ENCODE peak calls at places on chromosome 19, in five cellular contexts. K is H1, H is neuronal stem cell, C is IMR-90, I is trophoblast cell. V is an unnamed sample.

GRCh38 chr19:58183822-58184215 is 958 bp downstream of the ZNF274 start:
- DNase-seq in H (no peak), C (no peak), I (no peak), K (no peak), V (no peak)

GRCh38 chr19:52473655-52474350 is 20.4 kb downstream of the ZNF578 start:
- DNase-seq in K (no peak), H (no peak), I (no peak), C (no peak), V (no peak)

GRCh38 chr19:35357867-35358573 is at the start of gene FFAR3:
- DNase-seq in K (no peak), H (no peak), I (no peak), C (peak), V (no peak)

GRCh38 chr19:18770663-18771327 is 20.3 kb downstream of the COMP start:
- DNase-seq in C (no peak), H (no peak), K (no peak), I (no peak), V (no peak)

GRCh38 chr19:58569943-58570670 is 3.0 kb downstream of the MZF1 start:
- DNase-seq in I (no peak), K (no peak), H (no peak), C (no peak), V (no peak)

GRCh38 chr19:4472174-4472974 is at the start of gene HDGFL2:
- DNase-seq in K (no peak), I (no peak), H (no peak), C (no peak), V (no peak)

GRCh38 chr19:18612051-18612771 is 459 bp upstream of the TMEM59L start:
- DNase-seq in C (no peak), H (no peak), I (no peak), K (no peak), V (no peak)

GRCh38 chr19:6516018-6516658 is 14.0 kb upstream of the TUBB4A start:
- DNase-seq in I (peak), K (peak), H (peak), C (peak), V (peak)

GRCh38 chr19:32397736-32398135 is 7.8 kb upstream of the DPY19L3 start:
- DNase-seq in I (peak), C (peak), K (no peak), H (no peak), V (no peak)

GRCh38 chr19:34310494-34310981 is 54.5 kb upstream of the GPI start:
- DNase-seq in K (no peak), H (no peak), I (no peak), C (no peak), V (no peak)

DNA sequence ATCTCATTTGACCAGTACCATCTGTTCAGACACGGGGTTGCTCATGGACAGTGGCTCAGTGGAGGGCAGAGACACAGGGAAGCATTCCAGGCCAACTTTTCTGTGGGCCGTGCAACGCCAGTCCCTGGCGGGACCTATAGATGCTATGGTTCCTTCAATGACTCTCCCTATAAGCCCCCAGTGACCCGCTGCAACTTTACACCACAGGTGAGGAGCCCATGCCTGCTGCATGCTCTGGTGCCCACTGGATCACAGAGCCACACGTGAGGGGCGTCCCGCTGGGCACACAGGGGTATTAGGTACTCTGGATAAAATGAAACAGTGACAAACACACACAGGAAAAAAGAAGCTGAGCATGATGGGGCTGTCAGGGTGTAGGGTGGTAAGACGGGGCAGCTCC is 34.3 kb downstream of the LAIR2 start:
- DNase-seq in C (no peak), K (no peak), I (no peak), H (no peak), V (no peak)
- H2BK120ac ChIP-seq in C (no peak), K (no peak), I (no peak), H (no peak), V (no peak)

DNA sequence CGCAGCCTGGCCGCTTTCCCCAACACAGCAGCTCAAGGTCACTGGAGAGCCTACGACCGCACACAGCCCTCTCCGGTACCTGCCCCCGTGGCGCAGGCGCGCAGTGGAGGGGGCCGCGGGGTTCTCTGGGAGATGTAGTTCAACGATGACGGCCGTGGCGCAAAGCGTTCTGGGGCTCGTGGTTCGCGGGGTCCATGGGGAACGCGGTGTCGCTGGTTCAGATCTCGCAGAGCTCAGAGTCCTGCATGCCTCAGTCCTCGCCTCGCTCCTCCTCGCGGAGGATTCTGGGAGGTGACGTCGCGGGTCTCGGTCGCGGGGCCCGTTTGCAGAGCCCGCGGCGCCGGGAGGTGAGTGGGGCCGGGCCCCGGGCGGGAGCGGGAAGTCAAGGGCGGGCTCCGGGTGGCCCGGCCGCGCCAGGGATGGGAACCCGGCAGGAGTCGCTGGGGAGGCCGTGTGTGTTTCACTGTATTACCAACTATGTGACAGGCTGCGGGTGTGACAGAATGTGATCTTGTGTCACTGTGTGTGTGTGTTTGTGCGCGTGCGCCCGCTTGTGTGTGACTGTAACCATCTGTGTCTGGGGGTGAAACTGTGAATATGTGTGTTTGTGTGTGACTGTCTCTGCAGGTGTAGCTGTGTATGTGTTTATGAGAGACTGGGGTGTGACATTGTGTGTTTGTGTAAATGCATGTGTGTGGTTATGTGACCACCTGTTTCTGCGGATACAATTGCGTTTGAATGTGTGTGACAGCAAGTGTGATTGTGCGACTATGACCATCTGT is at the start of gene ZNF527:
- DNase-seq in I (peak), H (peak), K (peak), C (peak), V (peak)
- H2BK120ac ChIP-seq in I (no peak), H (no peak), K (no peak), C (peak), V (no peak)

GRCh38 chr19:3443840-3444694 is 36.3 kb downstream of the SMIM24 start:
- DNase-seq in K (no peak), H (peak), C (peak), I (no peak), V (peak)
- H2BK120ac ChIP-seq in K (no peak), H (no peak), C (no peak), I (no peak), V (no peak)

GRCh38 chr19:31351212-31352193 is 2.3 kb upstream of the TSHZ3 start:
- DNase-seq in H (no peak), K (no peak), I (peak), C (peak), V (no peak)

GRCh38 chr19:31352782-31353651 is 3.8 kb upstream of the TSHZ3 start:
- DNase-seq in C (no peak), H (no peak), I (no peak), K (no peak), V (peak)

GRCh38 chr19:31350693-31351211 is 1.5 kb upstream of the TSHZ3 start:
- DNase-seq in C (peak), I (peak), K (no peak), H (no peak), V (peak)

GRCh38 chr19:31353826-31354225 is 4.6 kb upstream of the TSHZ3 start:
- DNase-seq in K (no peak), H (no peak), C (no peak), I (no peak), V (peak)

DNA sequence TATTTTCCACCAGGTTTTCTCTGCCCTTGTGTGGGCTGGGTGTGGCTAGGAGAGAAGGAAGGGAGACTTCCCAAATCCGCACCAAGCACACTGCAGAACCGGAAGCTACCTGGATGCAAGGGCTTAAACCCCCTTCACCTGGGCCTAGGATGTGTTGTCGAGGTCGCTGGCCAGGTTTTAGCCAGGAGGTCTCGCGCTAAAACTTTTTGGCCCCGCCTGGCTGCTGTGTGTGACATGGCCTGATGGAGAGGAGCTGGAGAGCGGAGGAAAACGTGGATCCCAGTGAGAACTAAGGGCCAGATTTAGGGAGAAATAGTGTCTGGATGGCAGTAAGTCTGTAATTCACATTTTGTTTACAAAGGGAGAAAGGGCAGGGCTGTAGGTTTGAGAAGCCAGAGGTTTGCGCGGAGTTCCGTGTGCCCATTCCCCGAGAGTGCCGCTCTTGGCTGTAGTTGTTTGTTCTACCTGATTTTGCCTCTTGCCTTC is 3.1 kb upstream of the TSHZ3 start:
- DNase-seq in I (no peak), C (no peak), K (no peak), H (no peak), V (peak)
- H2BK120ac ChIP-seq in I (no peak), C (no peak), K (peak), H (no peak), V (no peak)

GRCh38 chr19:11195681-11196080 is 1.7 kb downstream of the KANK2 start:
- DNase-seq in I (no peak), C (no peak), H (no peak), K (no peak), V (no peak)

GRCh38 chr19:11194657-11195056 is 2.7 kb downstream of the KANK2 start:
- DNase-seq in K (no peak), I (no peak), H (no peak), C (peak), V (no peak)

GRCh38 chr19:11194173-11194572 is 3.2 kb downstream of the KANK2 start:
- DNase-seq in H (no peak), C (no peak), I (no peak), K (no peak), V (no peak)

GRCh38 chr19:11196406-11197287 is 698 bp downstream of the KANK2 start:
- DNase-seq in I (no peak), K (no peak), H (no peak), C (peak), V (no peak)

DNA sequence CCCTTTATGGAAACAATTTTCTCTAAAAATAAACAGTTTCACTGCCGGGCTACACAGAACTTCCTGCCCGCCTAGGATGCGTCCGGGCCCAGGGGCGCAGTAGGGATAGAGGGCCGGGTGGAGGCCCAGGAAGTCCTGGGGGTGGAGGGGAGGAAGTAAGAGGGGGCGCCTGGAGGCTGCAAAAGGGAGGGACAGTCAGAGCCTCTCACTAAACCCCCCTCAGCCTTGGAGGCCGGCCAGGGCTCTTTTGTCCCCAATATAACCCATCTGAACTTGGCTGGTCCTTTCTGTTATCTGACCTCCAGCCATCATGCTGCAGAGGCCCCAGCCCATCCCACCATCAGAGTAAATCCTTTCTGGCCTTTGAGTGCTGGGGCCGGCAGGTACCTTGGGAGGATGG is 2.2 kb downstream of the KANK2 start:
- DNase-seq in K (no peak), C (peak), H (no peak), I (no peak), V (no peak)
- H2BK120ac ChIP-seq in K (no peak), C (peak), H (no peak), I (no peak), V (no peak)